ENCODE peak calls at places on chromosomes 13 and 19, in seven cellular contexts. Y is stimulated activated CD4-positive, alpha-beta T cell treated with anti-CD3 and anti-CD28 coated beads, Interleukin-15, amount 100 ng/mL, for 48 hours; Z is activated gamma-delta T cell; P is lower leg skin; A is iPS DF 19.7; K is colonic mucosa; M is glutamatergic neuron. Q is an unnamed sample.

GRCh38 chr13:112779856-112780604 is 90.2 kb downstream of the ATP11A start:
- DNase-seq in Z (no peak), K (no peak), M (no peak), A (no peak), P (no peak), Y (no peak), Q (no peak)

GRCh38 chr13:106484084-106484754 is 51.2 kb downstream of the EFNB2 start:
- DNase-seq in Y (no peak), P (no peak), M (no peak), A (no peak), Z (no peak), K (no peak), Q (no peak)

GRCh38 chr13:70960841-70961443 is 852.7 kb upstream of the KLHL1 start:
- DNase-seq in Z (no peak), K (no peak), M (no peak), Y (no peak), A (no peak), P (no peak), Q (no peak)

GRCh38 chr19:49616532-49616931 is 23.4 kb downstream of the RRAS start:
- DNase-seq in M (no peak), K (no peak), Z (no peak), Y (no peak), A (no peak), P (no peak), Q (no peak)

GRCh38 chr19:30696514-30696913 is 324.3 kb downstream of the ZNF536 start:
- DNase-seq in K (no peak), Y (no peak), Z (no peak), M (peak), P (no peak), A (peak), Q (no peak)

GRCh38 chr19:16445238-16446107 is 26.3 kb downstream of the EPS15L1 start:
- DNase-seq in P (no peak), M (no peak), A (no peak), Z (no peak), K (no peak), Y (no peak), Q (no peak)

GRCh38 chr13:44470623-44471562 is 97.3 kb downstream of the SERP2 start:
- DNase-seq in A (no peak), Y (no peak), M (no peak), K (no peak), P (no peak), Z (no peak), Q (no peak)

GRCh38 chr13:27406178-27406939 is 18.1 kb upstream of the GTF3A start:
- DNase-seq in K (peak), A (no peak), Y (no peak), M (no peak), P (no peak), Z (no peak), Q (no peak)

GRCh38 chr19:13734751-13735150 is 29.6 kb upstream of the MRI1 start:
- DNase-seq in Z (no peak), A (no peak), K (no peak), P (no peak), Y (no peak), M (no peak), Q (no peak)

GRCh38 chr19:13712767-13713201 is 51.5 kb upstream of the MRI1 start:
- DNase-seq in A (no peak), M (no peak), P (no peak), Y (no peak), K (no peak), Z (no peak), Q (no peak)

GRCh38 chr19:34960103-34960805 is 3.8 kb downstream of the ZNF792 start:
- DNase-seq in M (no peak), K (no peak), P (no peak), Z (no peak), A (no peak), Y (no peak), Q (no peak)

GRCh38 chr13:71417205-71417604 is 449.8 kb downstream of the DACH1 start:
- DNase-seq in M (no peak), P (no peak), Y (no peak), K (no peak), Z (no peak), A (no peak), Q (no peak)

GRCh38 chr13:60329221-60329983 is 67.6 kb upstream of the TDRD3 start:
- DNase-seq in M (peak), Z (no peak), P (no peak), K (peak), Y (no peak), A (no peak), Q (peak)

GRCh38 chr19:30690935-30691505 is 318.8 kb downstream of the ZNF536 start:
- DNase-seq in Y (no peak), Z (no peak), A (no peak), P (no peak), M (peak), K (no peak), Q (no peak)

GRCh38 chr19:42178791-42179500 is 38.5 kb downstream of the DEDD2 start:
- DNase-seq in Z (no peak), Y (no peak), M (peak), P (no peak), K (no peak), A (no peak), Q (no peak)

GRCh38 chr19:676343-677105 is at the start of gene FSTL3:
- DNase-seq in A (no peak), Y (no peak), K (no peak), Z (no peak), P (no peak), M (no peak), Q (no peak)

GRCh38 chr13:111158136-111158805 is 43.2 kb downstream of the ARHGEF7 start:
- DNase-seq in A (no peak), P (no peak), Y (no peak), Z (no peak), K (no peak), M (no peak), Q (no peak)

GRCh38 chr19:13079542-13079986 is 23.1 kb downstream of the LYL1 start:
- DNase-seq in Z (no peak), Y (no peak), A (no peak), P (no peak), K (peak), M (peak), Q (no peak)

GRCh38 chr13:79119578-79120107 is 286.4 kb downstream of the RBM26 start:
- DNase-seq in A (no peak), Z (no peak), P (no peak), K (no peak), M (no peak), Y (no peak), Q (no peak)

GRCh38 chr19:19628499-19629134 is 597 bp upstream of the LPAR2 start:
- DNase-seq in Z (peak), M (peak), K (peak), Y (peak), A (no peak), P (no peak), Q (no peak)

GRCh38 chr13:71219671-71220070 is 647.3 kb downstream of the DACH1 start:
- DNase-seq in Y (no peak), A (no peak), K (no peak), P (no peak), Z (no peak), M (no peak), Q (no peak)

GRCh38 chr19:10418281-10419199 is 1.8 kb upstream of the PDE4A start:
- DNase-seq in M (no peak), A (no peak), P (no peak), Z (no peak), K (no peak), Y (no peak), Q (no peak)

GRCh38 chr19:46218160-46218559 is 11.4 kb upstream of the IGFL1 start:
- DNase-seq in Y (no peak), K (peak), P (no peak), M (no peak), Z (no peak), A (peak), Q (no peak)

GRCh38 chr13:27783111-27783510 is 9.2 kb upstream of the GSX1 start:
- DNase-seq in K (no peak), Y (no peak), M (no peak), A (no peak), Z (no peak), P (no peak), Q (no peak)

GRCh38 chr19:40229484-40229883 is 3.0 kb upstream of the CCNP start:
- DNase-seq in M (no peak), Z (no peak), A (no peak), K (no peak), Y (no peak), P (no peak), Q (no peak)

GRCh38 chr19:4692275-4693077 is 22.3 kb upstream of the MYDGF start:
- DNase-seq in Z (no peak), K (no peak), M (peak), A (no peak), Y (no peak), P (no peak), Q (no peak)

GRCh38 chr13:31172001-31172400 is 10.3 kb upstream of the HSPH1 start:
- DNase-seq in P (no peak), Y (no peak), Z (no peak), A (no peak), K (no peak), M (no peak), Q (no peak)

GRCh38 chr13:23134542-23134941 is 46.2 kb upstream of the SGCG start:
- DNase-seq in M (no peak), P (no peak), Z (no peak), A (no peak), K (no peak), Y (no peak), Q (no peak)

GRCh38 chr13:63910406-63910957 is 2494.8 kb upstream of the PCDH20 start:
- DNase-seq in P (no peak), Z (no peak), K (no peak), M (peak), Y (no peak), A (no peak), Q (no peak)

GRCh38 chr19:17496337-17496997 is 15.0 kb upstream of the PGLS start:
- DNase-seq in K (peak), P (no peak), M (peak), Y (peak), A (no peak), Z (no peak), Q (peak)

GRCh38 chr19:48915757-48916156 is 15.6 kb downstream of the NUCB1 start:
- DNase-seq in Y (no peak), Z (no peak), A (no peak), K (no peak), M (no peak), P (no peak), Q (no peak)

GRCh38 chr19:53131732-53132131 is 978 bp downstream of the ZNF415 start:
- DNase-seq in K (no peak), Z (no peak), A (no peak), M (no peak), Y (no peak), P (no peak), Q (no peak)

GRCh38 chr13:30181856-30182651 is 125.3 kb downstream of the KATNAL1 start:
- DNase-seq in M (no peak), K (no peak), Z (no peak), Y (no peak), A (peak), P (no peak), Q (no peak)

GRCh38 chr13:43061496-43062280 is 38.3 kb downstream of the DNAJC15 start:
- DNase-seq in P (no peak), Y (no peak), A (no peak), Z (no peak), K (no peak), M (no peak), Q (no peak)

GRCh38 chr13:113519556-113519955 is 29.0 kb upstream of the DCUN1D2 start:
- DNase-seq in Y (no peak), K (no peak), A (no peak), P (no peak), Z (no peak), M (no peak), Q (no peak)

GRCh38 chr13:76976488-76976887 is 15.4 kb upstream of the CLN5 start:
- DNase-seq in P (no peak), M (no peak), Y (no peak), Z (no peak), A (no peak), K (no peak), Q (no peak)

GRCh38 chr19:50861025-50861424 is 6.3 kb downstream of the KLK3 start:
- DNase-seq in Z (no peak), M (no peak), Y (no peak), A (no peak), P (no peak), K (no peak), Q (no peak)